ENCODE peak calls at places on chromosome 1, in nine cellular contexts. I is mesendoderm; X is A549; P is psoas muscle; N is kidney; H is CD8-positive, alpha-beta T cell; M is body of pancreas; A is AG04450; O is right atrium auricular region. B is an unnamed sample.
A peak's percentile ranks its signal among the peaks of the same experiment; 100 is the strongest.

GRCh38 chr1:171910786-171911185 is 69.5 kb downstream of the DNM3 start:
- DNase-seq in I (peak; percentile 11), X (no peak), A (no peak), P (no peak), O (no peak), M (no peak), N (no peak), H (no peak), B (no peak)

GRCh38 chr1:55869050-55869449 is 653.9 kb upstream of the USP24 start:
- DNase-seq in A (no peak), X (no peak), I (no peak), N (peak; percentile 71), H (no peak), P (peak; percentile 28), M (peak; percentile 47), O (peak; percentile 59), B (peak; percentile 71)

GRCh38 chr1:71196685-71197084 is 115.8 kb upstream of the ZRANB2 start:
- DNase-seq in A (peak; percentile 2), H (no peak), M (no peak), X (peak; percentile 0), O (no peak), P (no peak), I (no peak), N (no peak), B (no peak)

GRCh38 chr1:37622131-37622530 is 12.6 kb downstream of the RSPO1 start:
- DNase-seq in M (no peak), I (peak; percentile 59), O (no peak), P (no peak), X (no peak), N (no peak), H (no peak), A (no peak), B (no peak)

GRCh38 chr1:91583326-91583755 is 82.7 kb downstream of the CDC7 start:
- DNase-seq in N (no peak), H (no peak), X (no peak), O (no peak), I (no peak), M (no peak), A (peak; percentile 92), P (no peak), B (no peak)

GRCh38 chr1:14826172-14826636 is 227.7 kb downstream of the KAZN start:
- DNase-seq in X (no peak), P (no peak), H (no peak), A (peak; percentile 78), I (no peak), M (peak; percentile 27), O (peak; percentile 60), N (no peak), B (no peak)

GRCh38 chr1:2194319-2194897 is at the start of gene FAAP20:
- DNase-seq in M (peak; percentile 63), N (peak; percentile 87), X (peak; percentile 32), I (peak; percentile 63), A (no peak), H (no peak), O (no peak), P (no peak), B (no peak)

GRCh38 chr1:230067871-230068814 is 1.1 kb downstream of the GALNT2 start:
- DNase-seq in A (no peak), M (peak; percentile 36), X (peak; percentile 43), P (peak; percentile 54), I (peak; percentile 68), O (no peak), H (no peak), N (peak; percentile 82), B (peak; percentile 75)

GRCh38 chr1:246907472-246907871 is 24.3 kb downstream of the AHCTF1 start:
- DNase-seq in X (no peak), N (no peak), I (peak; percentile 59), H (no peak), P (no peak), O (no peak), A (peak; percentile 34), M (peak; percentile 57), B (no peak)

GRCh38 chr1:205313681-205314308 is 7.8 kb downstream of the NUAK2 start:
- DNase-seq in H (no peak), N (peak; percentile 86), I (peak; percentile 98), M (peak; percentile 73), O (peak; percentile 66), P (peak; percentile 37), A (peak; percentile 66), X (no peak), B (peak; percentile 74)

GRCh38 chr1:160399544-160400283 is 650 bp upstream of the VANGL2 start:
- DNase-seq in A (no peak), P (no peak), H (no peak), O (peak; percentile 40), M (no peak), I (peak; percentile 69), X (no peak), N (no peak), B (no peak)

GRCh38 chr1:160397651-160398050 is 2.7 kb upstream of the VANGL2 start:
- DNase-seq in M (no peak), P (no peak), H (no peak), I (no peak), A (no peak), N (no peak), O (no peak), X (no peak), B (no peak)

GRCh38 chr1:160398823-160399222 is 1.5 kb upstream of the VANGL2 start:
- DNase-seq in O (no peak), M (no peak), A (no peak), N (no peak), H (no peak), I (no peak), P (no peak), X (no peak), B (no peak)

GRCh38 chr1:160400284-160400645 is at the start of gene VANGL2:
- DNase-seq in H (no peak), X (peak; percentile 62), M (peak; percentile 82), A (no peak), I (peak; percentile 91), N (peak; percentile 91), O (peak; percentile 69), P (peak; percentile 75), B (peak; percentile 80)

DNA sequence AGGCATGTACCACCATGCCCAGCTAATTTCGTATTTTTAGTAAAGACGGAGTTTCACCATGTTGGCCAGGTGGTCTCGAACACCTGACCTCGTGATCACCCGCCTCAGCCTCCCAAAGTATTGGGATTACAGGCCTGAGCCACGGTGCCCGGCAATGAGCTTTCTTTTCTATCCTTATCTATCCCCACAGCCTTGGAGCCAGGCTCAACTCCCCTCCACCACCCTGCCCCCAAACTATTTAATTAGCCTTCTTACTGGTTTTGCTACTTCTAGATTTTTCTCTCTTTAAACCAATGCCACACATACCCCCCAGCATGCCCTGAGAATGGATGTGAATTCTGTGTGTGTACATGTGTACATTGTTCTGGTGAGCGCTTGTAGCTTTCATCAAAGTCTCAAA is 5.7 kb upstream of the VANGL2 start:
- DNase-seq in I (no peak), M (no peak), A (no peak), O (peak; percentile 52), X (no peak), H (no peak), N (no peak), P (no peak), B (no peak)
- H3K4me3 ChIP-seq in I (no peak overlapping the region), M (no peak overlapping the region), A (no peak overlapping the region), O (no peak overlapping the region), X (no peak overlapping the region), H (no peak overlapping the region), N (no peak overlapping the region), P (no peak overlapping the region), B (no peak overlapping the region)

DNA sequence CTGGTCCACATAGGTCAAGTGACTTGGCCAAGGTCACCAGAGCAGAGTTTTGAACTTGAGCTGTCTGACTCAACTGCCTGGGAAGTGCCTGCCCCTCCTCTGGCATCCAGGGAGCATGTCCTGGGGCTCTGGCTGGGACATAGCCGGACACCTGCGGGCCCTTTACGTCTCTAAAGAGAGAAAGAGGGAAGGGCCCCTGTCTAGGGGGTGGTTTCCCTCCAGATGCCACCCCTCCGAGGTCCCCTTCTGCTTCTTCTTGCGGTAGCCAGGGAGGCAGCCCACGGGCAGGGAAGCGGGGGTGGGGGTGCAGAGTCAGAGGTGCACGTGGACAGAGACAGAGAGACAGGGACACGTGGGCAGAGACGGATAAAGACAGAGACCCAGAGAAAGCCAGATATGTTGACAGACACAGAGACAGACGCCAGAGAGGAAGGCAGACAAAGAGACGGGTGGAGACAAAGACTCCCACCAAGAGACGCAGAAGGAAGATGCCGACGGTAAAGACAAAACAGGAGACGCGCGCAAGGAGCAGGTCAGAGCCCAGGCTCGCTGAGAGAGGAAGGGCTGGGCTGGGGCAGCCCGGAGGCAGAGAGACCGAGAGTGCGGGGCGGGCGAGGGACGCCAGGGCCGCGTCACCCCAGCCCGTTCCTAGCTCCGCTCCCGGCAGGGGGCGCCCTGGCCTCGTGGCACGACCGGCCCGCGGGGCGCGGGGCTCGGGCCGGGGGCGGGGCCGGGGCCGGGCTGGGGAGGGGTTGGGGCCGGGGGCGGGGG is 458 bp upstream of the ALPL start:
- DNase-seq in P (peak; percentile 72), O (peak; percentile 69), M (peak; percentile 64), N (peak; percentile 87), I (peak; percentile 88), H (peak; percentile 23), A (no peak), X (peak; percentile 62), B (peak; percentile 93)
- H3K4me3 ChIP-seq in P (peak overlapping the region; percentile 45), O (peak overlapping the region; percentile 50), M (no peak overlapping the region), N (peak overlapping the region; percentile 39), I (no peak overlapping the region), H (peak overlapping the region; percentile 5), A (peak overlapping the region; percentile 33), X (peak overlapping the region; percentile 41), B (peak overlapping the region; percentile 13)

GRCh38 chr1:40753142-40753882 is 30.3 kb upstream of the KCNQ4 start:
- DNase-seq in M (no peak), H (no peak), X (no peak), O (no peak), A (no peak), N (no peak), P (no peak), I (no peak), B (no peak)
- H3K4me3 ChIP-seq in M (no peak overlapping the region), H (no peak overlapping the region), X (no peak overlapping the region), O (no peak overlapping the region), A (no peak overlapping the region), N (no peak overlapping the region), P (no peak overlapping the region), I (no peak overlapping the region), B (no peak overlapping the region)

DNA sequence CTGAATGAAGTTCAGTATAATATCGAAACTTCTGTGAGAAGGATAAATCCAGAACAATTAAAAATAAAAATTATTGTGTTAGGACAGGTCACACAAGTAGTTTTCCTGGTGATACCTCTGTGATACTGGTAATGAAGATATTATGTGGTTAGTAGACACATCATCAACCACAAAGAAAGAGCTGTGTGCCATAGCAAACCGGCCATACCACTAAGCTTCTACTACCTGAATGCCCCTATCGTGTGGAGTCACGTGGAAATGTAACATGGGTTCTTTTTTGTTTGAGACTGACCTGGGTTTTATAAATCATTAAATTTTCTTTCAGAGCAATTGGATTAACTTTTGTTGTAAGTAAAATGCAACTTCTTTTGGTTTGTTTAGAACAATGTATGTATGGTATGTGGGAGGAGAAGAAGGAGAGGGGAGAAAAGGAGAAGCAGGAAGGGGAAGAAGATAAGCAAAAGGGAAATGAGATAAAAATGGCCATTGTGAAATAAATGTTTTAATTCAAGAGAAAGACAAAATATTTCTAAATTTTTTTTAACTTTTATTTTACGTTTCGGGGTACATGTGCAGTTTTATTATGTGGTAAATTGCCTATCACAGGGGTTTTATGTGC is 58.2 kb upstream of the LRRC8B start:
- DNase-seq in H (no peak), A (no peak), N (no peak), O (no peak), P (no peak), I (no peak), X (no peak), M (no peak), B (no peak)
- H3K4me3 ChIP-seq in H (no peak overlapping the region), A (no peak overlapping the region), N (no peak overlapping the region), O (no peak overlapping the region), P (no peak overlapping the region), I (no peak overlapping the region), X (no peak overlapping the region), M (no peak overlapping the region), B (no peak overlapping the region)

GRCh38 chr1:66364578-66365391 is 169.2 kb upstream of the SGIP1 start:
- DNase-seq in M (no peak), I (no peak), X (no peak), A (no peak), O (no peak), H (no peak), P (no peak), N (no peak), B (no peak)
- H3K4me3 ChIP-seq in M (no peak overlapping the region), I (no peak overlapping the region), X (no peak overlapping the region), A (no peak overlapping the region), O (no peak overlapping the region), H (no peak overlapping the region), P (no peak overlapping the region), N (no peak overlapping the region), B (no peak overlapping the region)